ENCODE peak calls at places on chromosome 18, in four cellular contexts. Q, O, G and L are unnamed samples.

GRCh38 chr18:37254973-37255372 is 310.6 kb downstream of the CELF4 start:
- DNase-seq in G (no peak), Q (no peak), O (no peak), L (no peak)

GRCh38 chr18:68484241-68484640 is 230.7 kb downstream of the TMX3 start:
- DNase-seq in O (no peak), Q (no peak), G (no peak), L (no peak)

GRCh38 chr18:36355511-36355910 is 58.0 kb downstream of the FHOD3 start:
- DNase-seq in Q (no peak), G (no peak), O (no peak), L (no peak)

GRCh38 chr18:40413160-40413559 is 1541.9 kb upstream of the PIK3C3 start:
- DNase-seq in O (no peak), Q (no peak), G (peak), L (no peak)

GRCh38 chr18:73835656-73836055 is 312.0 kb downstream of the FBXO15 start:
- DNase-seq in O (no peak), Q (no peak), G (no peak), L (no peak)

GRCh38 chr18:7616661-7617060 is 49.5 kb downstream of the PTPRM start:
- DNase-seq in Q (no peak), G (no peak), O (no peak), L (no peak)

GRCh38 chr18:26088482-26088881 is 1.9 kb downstream of the SS18 start:
- DNase-seq in O (no peak), G (no peak), Q (no peak), L (no peak)

GRCh38 chr18:32326450-32327309 is 136.8 kb downstream of the MEP1B start:
- DNase-seq in G (no peak), Q (no peak), O (no peak), L (no peak)

GRCh38 chr18:42072407-42072806 is 117.4 kb downstream of the PIK3C3 start:
- DNase-seq in G (no peak), O (no peak), Q (no peak), L (no peak)

GRCh38 chr18:12409466-12409865 is 1.7 kb downstream of the PRELID3A start:
- DNase-seq in O (no peak), G (no peak), Q (no peak), L (no peak)

GRCh38 chr18:31487251-31488015 is 10.5 kb upstream of the DSG2 start:
- DNase-seq in G (no peak), Q (no peak), O (no peak), L (no peak)